ENCODE peak calls at places on chromosomes 1 and 21, in five cellular contexts. G, D, N, M and X are unnamed samples.

GRCh38 chr1:62281922-62282555 is 37.2 kb downstream of the KANK4 start:
- DNase-seq in G (no peak), N (no peak), D (no peak), M (no peak), X (no peak)

GRCh38 chr1:9438431-9439073 is 100.7 kb upstream of the SLC25A33 start:
- DNase-seq in N (peak), G (no peak), M (peak), D (peak), X (no peak)

GRCh38 chr1:7261490-7261889 is 476.2 kb downstream of the CAMTA1 start:
- DNase-seq in G (no peak), M (no peak), D (no peak), N (no peak), X (no peak)

GRCh38 chr1:13536612-13537011 is 22.8 kb upstream of the LRRC38 start:
- DNase-seq in D (no peak), G (no peak), N (no peak), M (no peak), X (no peak)

GRCh38 chr21:26800455-26801454 is 44.5 kb downstream of the ADAMTS1 start:
- DNase-seq in M (no peak), G (no peak), N (peak), D (no peak), X (no peak)

GRCh38 chr1:176783281-176783680 is 320.3 kb downstream of the PAPPA2 start:
- DNase-seq in G (no peak), D (no peak), N (no peak), M (no peak), X (no peak)

GRCh38 chr1:23169727-23170335 is 1.2 kb upstream of the LUZP1 start:
- DNase-seq in M (peak), N (peak), D (peak), G (no peak), X (peak)

GRCh38 chr1:3629561-3630160 is 4.8 kb downstream of the TPRG1L start:
- DNase-seq in N (no peak), D (no peak), G (no peak), M (no peak), X (no peak)

GRCh38 chr1:221694109-221694508 is 47.8 kb downstream of the DUSP10 start:
- DNase-seq in D (no peak), N (no peak), G (no peak), M (no peak), X (no peak)

GRCh38 chr21:34011660-34012059 is 61.7 kb upstream of the MRPS6 start:
- DNase-seq in D (no peak), G (no peak), N (no peak), M (no peak), X (no peak)

GRCh38 chr1:21680918-21681317 is 11.8 kb upstream of the RAP1GAP start:
- DNase-seq in D (no peak), G (no peak), M (no peak), N (no peak), X (no peak)

GRCh38 chr1:43144228-43144627 is 27.9 kb downstream of the EBNA1BP2 start:
- DNase-seq in N (no peak), M (no peak), G (no peak), D (no peak), X (no peak)

GRCh38 chr1:41322101-41322661 is 39.1 kb upstream of the FOXO6 start:
- DNase-seq in N (no peak), D (no peak), G (no peak), M (no peak), X (no peak)

GRCh38 chr1:84223751-84224432 is 77.6 kb upstream of the SAMD13 start:
- DNase-seq in D (no peak), G (no peak), M (no peak), N (no peak), X (no peak)

GRCh38 chr1:81808760-81809159 is 8.0 kb downstream of the ADGRL2 start:
- DNase-seq in M (no peak), N (no peak), D (no peak), G (no peak), X (no peak)

GRCh38 chr1:221794079-221794670 is 52.3 kb upstream of the DUSP10 start:
- DNase-seq in M (no peak), N (no peak), G (no peak), D (no peak), X (no peak)

GRCh38 chr1:30417001-30417700 is 306.2 kb downstream of the MATN1 start:
- DNase-seq in G (no peak), N (no peak), D (no peak), M (no peak), X (no peak)

GRCh38 chr1:166489670-166490436 is 323.1 kb upstream of the FAM78B start:
- DNase-seq in N (no peak), G (no peak), D (peak), M (peak), X (peak)

GRCh38 chr1:157004771-157005170 is 40.8 kb downstream of the ARHGEF11 start:
- DNase-seq in M (no peak), G (no peak), N (no peak), D (no peak), X (no peak)

GRCh38 chr1:30928171-30928570 is 19.6 kb upstream of the SDC3 start:
- DNase-seq in D (no peak), N (no peak), M (no peak), G (no peak), X (no peak)

GRCh38 chr1:232613752-232614381 is 16.1 kb downstream of the SIPA1L2 start:
- DNase-seq in N (no peak), G (no peak), M (no peak), D (no peak), X (no peak)

GRCh38 chr1:37123266-37123665 is 89.0 kb upstream of the GRIK3 start:
- DNase-seq in D (no peak), M (no peak), G (no peak), N (no peak), X (no peak)

GRCh38 chr1:25819496-25820246 is at the start of gene MTFR1L:
- DNase-seq in N (peak), M (peak), D (peak), G (peak), X (peak)

GRCh38 chr1:14190508-14190907 is 408.0 kb upstream of the KAZN start:
- DNase-seq in D (no peak), M (peak), N (no peak), G (no peak), X (no peak)

GRCh38 chr1:157113631-157114030 is 14.0 kb upstream of the ETV3L start:
- DNase-seq in M (no peak), N (no peak), G (no peak), D (no peak), X (no peak)

GRCh38 chr1:32801096-32801713 is 16.0 kb downstream of the YARS1 start:
- DNase-seq in D (no peak), M (peak), G (no peak), N (no peak), X (no peak)

GRCh38 chr1:3610165-3610822 is 1.0 kb downstream of the MEGF6 start:
- DNase-seq in D (no peak), G (no peak), N (peak), M (no peak), X (no peak)

DNA sequence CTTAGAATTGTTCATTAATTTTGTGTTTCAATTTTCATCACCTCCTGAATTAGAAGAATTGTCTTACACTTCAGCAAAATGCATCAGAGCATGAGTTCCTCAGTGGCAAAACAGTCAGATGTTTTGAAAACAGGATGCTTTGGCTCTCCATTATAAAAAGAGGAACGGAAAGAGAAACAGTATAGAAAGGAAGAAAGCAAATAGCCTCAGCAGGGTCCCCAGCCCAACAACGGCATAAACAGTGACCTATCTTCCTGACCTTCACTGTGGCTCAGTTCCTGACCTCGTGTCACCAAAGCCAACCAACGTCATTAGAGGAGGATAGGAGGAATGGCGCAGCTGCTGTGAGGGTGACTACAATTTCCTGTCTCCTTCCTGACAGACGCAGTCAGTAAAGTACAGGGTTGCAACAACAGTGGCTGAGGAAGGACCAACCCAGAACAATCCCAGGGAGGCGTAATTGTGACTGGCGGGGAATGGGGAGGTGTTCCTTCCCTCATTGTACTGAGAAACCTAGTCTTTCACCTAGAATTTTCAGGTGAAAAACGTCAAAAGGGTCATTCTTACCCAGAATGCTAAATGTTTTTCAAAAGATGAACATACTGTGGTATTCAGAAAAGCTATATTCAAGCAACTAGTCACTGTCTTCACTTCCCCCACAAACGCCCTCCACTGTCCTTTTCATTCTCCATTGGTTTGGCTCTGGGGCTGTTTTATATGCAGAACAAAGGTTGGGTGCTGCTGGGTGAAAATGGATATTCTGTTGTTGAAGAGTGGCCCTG is 197.9 kb upstream of the SGIP1 start:
- DNase-seq in N (no peak), G (peak), M (no peak), D (peak), X (no peak)
- TF ChIP-seq POLR2A in N (no peak), G (peak), M (no peak), D (peak), X (no peak)

DNA sequence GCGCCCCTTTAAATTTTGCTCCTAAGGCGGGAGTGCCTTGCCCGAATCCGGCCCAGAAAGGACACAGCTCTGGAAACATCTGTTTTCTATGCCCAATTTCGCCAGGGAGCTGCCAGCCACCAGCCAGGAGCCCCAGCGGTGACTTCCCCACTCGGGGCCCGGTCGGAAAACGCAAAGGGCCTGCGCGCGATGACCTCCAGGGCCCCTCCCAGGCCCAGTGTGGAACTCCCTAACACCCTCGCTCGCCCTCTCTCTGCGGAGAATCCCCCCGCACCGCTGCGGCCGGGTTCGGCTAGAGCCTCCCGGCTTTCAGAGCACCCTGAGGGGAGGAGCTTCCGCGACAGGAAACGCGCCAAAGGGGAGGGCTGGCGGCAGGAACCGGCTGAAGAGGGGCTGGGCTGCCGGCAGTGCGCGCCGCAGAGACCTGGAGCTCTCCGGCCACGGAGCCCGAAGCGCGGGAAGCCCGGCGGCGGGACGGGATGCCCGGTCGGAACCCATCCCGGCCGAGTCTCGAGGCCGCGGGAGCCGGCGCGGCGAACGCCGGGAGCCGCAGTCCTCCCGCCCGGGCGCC is 505 bp downstream of the CLSPN start:
- DNase-seq in N (peak), M (peak), G (peak), D (peak), X (peak)
- TF ChIP-seq POLR2A in N (no peak), M (peak), G (peak), D (peak), X (no peak)

GRCh38 chr1:206685749-206686485 is 1.2 kb downstream of the MAPKAPK2 start:
- DNase-seq in D (peak), G (peak), N (peak), M (peak), X (peak)
- TF ChIP-seq POLR2A in D (peak), G (no peak), N (peak), M (no peak), X (no peak)

GRCh38 chr21:44873356-44874239 is at the start of gene PTTG1IP:
- DNase-seq in D (peak), N (peak), M (peak), G (peak), X (peak)
- TF ChIP-seq POLR2A in D (peak), N (peak), M (peak), G (peak), X (peak)

GRCh38 chr1:192630521-192631287 is 5.2 kb upstream of the RGS13 start:
- DNase-seq in N (no peak), D (no peak), G (no peak), M (no peak), X (peak)
- TF ChIP-seq POLR2A in N (no peak), D (no peak), G (no peak), M (no peak), X (no peak)

DNA sequence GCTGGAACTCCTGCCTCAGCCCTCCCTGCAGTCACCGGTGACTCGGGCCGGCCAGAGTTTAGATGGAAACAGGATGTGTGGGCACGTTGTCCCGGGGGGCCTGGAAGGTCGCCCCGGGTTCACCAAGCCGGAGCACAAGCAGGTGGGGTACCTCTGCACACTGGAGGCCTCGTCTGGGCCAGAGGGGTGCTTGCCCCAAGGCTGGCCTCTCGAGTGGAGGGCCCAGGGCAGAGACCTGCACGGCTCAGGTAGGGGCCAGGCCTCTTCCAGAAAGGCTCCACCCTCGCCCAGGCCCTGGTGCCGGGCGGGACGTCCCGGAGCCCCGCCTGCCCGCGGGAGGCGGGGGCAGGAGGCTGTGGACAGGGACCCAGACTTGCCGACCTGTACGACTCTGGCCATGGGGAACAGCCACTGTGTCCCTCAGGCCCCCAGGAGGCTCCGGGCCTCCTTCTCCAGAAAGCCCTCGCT is at the start of gene PLEKHN1:
- DNase-seq in G (no peak), N (no peak), D (peak), M (peak), X (no peak)
- TF ChIP-seq POLR2A in G (no peak), N (no peak), D (no peak), M (no peak), X (no peak)